ENCODE peak calls at places on chromosomes 5 and 9, in four cellular contexts. One of them, this sample, is unnamed.

GRCh38 chr5:140362875-140363630 is 3.1 kb downstream of the SLC4A9 start:
- DNase-seq in neural progenitor cell: peak; percentile 88
- DNase-seq in dorsolateral prefrontal cortex: peak; percentile 83
- DNase-seq in retinal pigment epithelial cell: no peak
- DNase-seq in this sample: peak; percentile 69

GRCh38 chr9:114592356-114592755 is 4.8 kb downstream of the ATP6V1G1 start:
- DNase-seq in retinal pigment epithelial cell: no peak
- DNase-seq in neural progenitor cell: no peak
- DNase-seq in dorsolateral prefrontal cortex: no peak
- DNase-seq in this sample: peak; percentile 54

GRCh38 chr5:173317852-173318251 is 10.4 kb downstream of the STC2 start:
- DNase-seq in retinal pigment epithelial cell: no peak
- DNase-seq in neural progenitor cell: no peak
- DNase-seq in dorsolateral prefrontal cortex: no peak
- DNase-seq in this sample: no peak

GRCh38 chr9:108761530-108762347 is 94.0 kb downstream of the ACTL7B start:
- DNase-seq in retinal pigment epithelial cell: no peak
- DNase-seq in neural progenitor cell: peak; percentile 76
- DNase-seq in dorsolateral prefrontal cortex: peak; percentile 73
- DNase-seq in this sample: peak; percentile 68

GRCh38 chr9:127783111-127783621 is 2.7 kb upstream of the CDK9 start:
- DNase-seq in retinal pigment epithelial cell: no peak
- DNase-seq in dorsolateral prefrontal cortex: no peak
- DNase-seq in neural progenitor cell: peak; percentile 40
- DNase-seq in this sample: no peak

GRCh38 chr9:3006917-3007316 is 163.0 kb upstream of the PUM3 start:
- DNase-seq in neural progenitor cell: no peak
- DNase-seq in dorsolateral prefrontal cortex: no peak
- DNase-seq in retinal pigment epithelial cell: no peak
- DNase-seq in this sample: no peak

GRCh38 chr9:128685636-128686489 is 3.2 kb upstream of the SET start:
- DNase-seq in dorsolateral prefrontal cortex: no peak
- DNase-seq in neural progenitor cell: no peak
- DNase-seq in retinal pigment epithelial cell: no peak
- DNase-seq in this sample: no peak

GRCh38 chr5:149420509-149421371 is 41.6 kb upstream of the IL17B start:
- DNase-seq in neural progenitor cell: peak; percentile 32
- DNase-seq in retinal pigment epithelial cell: no peak
- DNase-seq in dorsolateral prefrontal cortex: no peak
- DNase-seq in this sample: peak; percentile 73

GRCh38 chr5:58156977-58157701 is 302.7 kb downstream of the PLK2 start:
- DNase-seq in retinal pigment epithelial cell: no peak
- DNase-seq in neural progenitor cell: peak; percentile 58
- DNase-seq in dorsolateral prefrontal cortex: peak; percentile 45
- DNase-seq in this sample: peak; percentile 59

GRCh38 chr9:112065781-112066606 is 109.1 kb downstream of the SUSD1 start:
- DNase-seq in dorsolateral prefrontal cortex: no peak
- DNase-seq in retinal pigment epithelial cell: no peak
- DNase-seq in neural progenitor cell: no peak
- DNase-seq in this sample: peak; percentile 54

GRCh38 chr9:3768698-3769458 is 243.1 kb upstream of the RFX3 start:
- DNase-seq in retinal pigment epithelial cell: no peak
- DNase-seq in dorsolateral prefrontal cortex: no peak
- DNase-seq in neural progenitor cell: no peak
- DNase-seq in this sample: peak; percentile 72

GRCh38 chr9:119026120-119026519 is 343.1 kb downstream of the BRINP1 start:
- DNase-seq in neural progenitor cell: no peak
- DNase-seq in retinal pigment epithelial cell: no peak
- DNase-seq in dorsolateral prefrontal cortex: peak; percentile 46
- DNase-seq in this sample: no peak

GRCh38 chr9:75063556-75064305 is 24.2 kb downstream of the NMRK1 start:
- DNase-seq in neural progenitor cell: no peak
- DNase-seq in dorsolateral prefrontal cortex: no peak
- DNase-seq in retinal pigment epithelial cell: no peak
- DNase-seq in this sample: peak; percentile 32

GRCh38 chr5:145130996-145131395 is 704.1 kb downstream of the PRELID2 start:
- DNase-seq in dorsolateral prefrontal cortex: no peak
- DNase-seq in retinal pigment epithelial cell: no peak
- DNase-seq in neural progenitor cell: no peak
- DNase-seq in this sample: no peak

GRCh38 chr5:16461782-16462181 is 3.8 kb downstream of the ZNF622 start:
- DNase-seq in neural progenitor cell: no peak
- DNase-seq in dorsolateral prefrontal cortex: no peak
- DNase-seq in retinal pigment epithelial cell: peak; percentile 17
- DNase-seq in this sample: peak; percentile 78

GRCh38 chr9:135888766-135889394 is 18.5 kb downstream of the CAMSAP1 start:
- DNase-seq in retinal pigment epithelial cell: no peak
- DNase-seq in neural progenitor cell: no peak
- DNase-seq in dorsolateral prefrontal cortex: no peak
- DNase-seq in this sample: no peak

DNA sequence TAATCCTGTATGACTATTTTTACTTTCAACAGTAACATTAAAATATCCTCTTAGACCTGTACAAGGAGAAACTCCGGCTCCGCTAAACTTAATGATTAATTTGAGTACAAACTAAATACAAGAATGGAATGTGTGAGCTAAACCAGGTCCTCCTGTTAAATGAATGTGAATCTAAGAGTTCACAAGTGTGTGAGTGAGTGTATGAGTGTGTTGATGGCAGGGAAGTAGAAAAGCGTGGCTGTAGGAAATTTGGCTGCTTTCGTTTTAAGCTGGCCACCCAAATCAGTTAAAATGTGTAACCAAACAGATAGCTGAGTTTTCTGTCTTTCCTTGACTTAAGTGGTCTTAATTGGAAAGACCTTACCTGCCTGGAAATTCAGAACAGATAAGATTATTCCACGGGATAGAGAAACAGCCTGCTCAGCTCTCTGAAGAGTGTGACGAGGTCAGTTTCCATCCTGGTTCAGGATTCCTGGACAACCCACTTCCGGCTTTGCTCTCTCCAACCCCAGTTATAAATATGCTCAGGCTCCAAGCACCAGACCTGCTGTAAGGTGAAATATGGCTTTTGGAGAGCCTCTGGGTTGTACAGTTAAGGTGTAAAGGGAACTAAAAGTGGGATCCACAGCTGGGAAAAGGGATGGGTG is 908.6 kb upstream of the EDIL3 start:
- DNase-seq in neural progenitor cell: no peak
- DNase-seq in dorsolateral prefrontal cortex: no peak
- DNase-seq in retinal pigment epithelial cell: no peak
- DNase-seq in this sample: peak; percentile 27
- H3K4me3 ChIP-seq in neural progenitor cell: no peak overlapping the region
- H3K4me3 ChIP-seq in dorsolateral prefrontal cortex: no peak overlapping the region
- H3K4me3 ChIP-seq in retinal pigment epithelial cell: peak overlapping the region; percentile 16
- H3K4me3 ChIP-seq in this sample: peak overlapping the region; percentile 42

GRCh38 chr9:131395745-131396479 is 2.0 kb downstream of the PRRC2B start:
- DNase-seq in dorsolateral prefrontal cortex: no peak
- DNase-seq in neural progenitor cell: no peak
- DNase-seq in retinal pigment epithelial cell: no peak
- DNase-seq in this sample: no peak
- TF ChIP-seq CTCF in dorsolateral prefrontal cortex: peak; percentile 7
- TF ChIP-seq CTCF in neural progenitor cell: no peak
- TF ChIP-seq CTCF in retinal pigment epithelial cell: peak; percentile 8
- TF ChIP-seq CTCF in this sample: no peak

GRCh38 chr9:98975838-98976237 is 32.1 kb downstream of the COL15A1 start:
- DNase-seq in retinal pigment epithelial cell: no peak
- DNase-seq in dorsolateral prefrontal cortex: no peak
- DNase-seq in neural progenitor cell: no peak
- DNase-seq in this sample: no peak

GRCh38 chr9:98977246-98977681 is 33.6 kb downstream of the COL15A1 start:
- DNase-seq in dorsolateral prefrontal cortex: no peak
- DNase-seq in retinal pigment epithelial cell: no peak
- DNase-seq in neural progenitor cell: no peak
- DNase-seq in this sample: no peak

GRCh38 chr9:98980291-98980690 is 36.6 kb downstream of the COL15A1 start:
- DNase-seq in neural progenitor cell: no peak
- DNase-seq in dorsolateral prefrontal cortex: no peak
- DNase-seq in retinal pigment epithelial cell: no peak
- DNase-seq in this sample: no peak

GRCh38 chr9:98977813-98978212 is 34.1 kb downstream of the COL15A1 start:
- DNase-seq in neural progenitor cell: no peak
- DNase-seq in retinal pigment epithelial cell: no peak
- DNase-seq in dorsolateral prefrontal cortex: no peak
- DNase-seq in this sample: no peak

GRCh38 chr9:98978231-98978681 is 34.5 kb downstream of the COL15A1 start:
- DNase-seq in retinal pigment epithelial cell: no peak
- DNase-seq in dorsolateral prefrontal cortex: no peak
- DNase-seq in neural progenitor cell: peak; percentile 88
- DNase-seq in this sample: no peak
- H3K4me3 ChIP-seq in retinal pigment epithelial cell: no peak overlapping the region
- H3K4me3 ChIP-seq in dorsolateral prefrontal cortex: no peak overlapping the region
- H3K4me3 ChIP-seq in neural progenitor cell: no peak overlapping the region
- H3K4me3 ChIP-seq in this sample: no peak overlapping the region

GRCh38 chr5:143649869-143650268 is 162.1 kb upstream of the HMHB1 start:
- DNase-seq in dorsolateral prefrontal cortex: no peak
- DNase-seq in retinal pigment epithelial cell: no peak
- DNase-seq in neural progenitor cell: no peak
- DNase-seq in this sample: no peak

GRCh38 chr5:143650296-143650695 is 161.7 kb upstream of the HMHB1 start:
- DNase-seq in neural progenitor cell: no peak
- DNase-seq in retinal pigment epithelial cell: no peak
- DNase-seq in dorsolateral prefrontal cortex: no peak
- DNase-seq in this sample: no peak

GRCh38 chr5:143645356-143645755 is 166.6 kb upstream of the HMHB1 start:
- DNase-seq in neural progenitor cell: no peak
- DNase-seq in dorsolateral prefrontal cortex: no peak
- DNase-seq in retinal pigment epithelial cell: no peak
- DNase-seq in this sample: no peak

GRCh38 chr5:143646961-143647360 is 165.0 kb upstream of the HMHB1 start:
- DNase-seq in retinal pigment epithelial cell: no peak
- DNase-seq in neural progenitor cell: no peak
- DNase-seq in dorsolateral prefrontal cortex: no peak
- DNase-seq in this sample: no peak

GRCh38 chr5:143648696-143649095 is 163.3 kb upstream of the HMHB1 start:
- DNase-seq in neural progenitor cell: no peak
- DNase-seq in dorsolateral prefrontal cortex: no peak
- DNase-seq in retinal pigment epithelial cell: no peak
- DNase-seq in this sample: peak; percentile 24
- TF ChIP-seq CTCF in neural progenitor cell: no peak
- TF ChIP-seq CTCF in dorsolateral prefrontal cortex: no peak
- TF ChIP-seq CTCF in retinal pigment epithelial cell: peak; percentile 39
- TF ChIP-seq CTCF in this sample: no peak